ENCODE peak calls at places on chromosomes 7 and 10, in seven cellular contexts. R is A549, V is Panc1, A is ascending aorta, U is HCT116, O is mesenchymal stem cell, I is OCI-LY7. S is an unnamed sample. For H3K4me1 and H3K9me3, the result is how much of the 10 kb centered on the place peaks cover.

GRCh38 chr10:130847170-130847569 is 464.4 kb downstream of the TCERG1L start:
- DNase-seq in O (no peak), I (no peak), U (no peak), R (no peak), V (no peak), A (no peak), S (no peak)

GRCh38 chr10:132170561-132171361 is 16.0 kb upstream of the DPYSL4 start:
- DNase-seq in A (no peak), V (no peak), R (no peak), U (no peak), O (no peak), I (no peak), S (no peak)

GRCh38 chr7:101315336-101315735 is 6.3 kb downstream of the IFT22 start:
- DNase-seq in U (peak), I (peak), A (no peak), O (peak), R (peak), V (no peak), S (peak)

GRCh38 chr10:73650537-73651331 is 5.1 kb downstream of the SYNPO2L start:
- DNase-seq in O (peak), I (no peak), U (no peak), A (no peak), R (no peak), V (no peak), S (peak)

GRCh38 chr7:146656988-146657387 is 540.4 kb downstream of the CNTNAP2 start:
- DNase-seq in U (no peak), R (no peak), V (no peak), O (no peak), A (no peak), I (no peak), S (no peak)

GRCh38 chr10:77710759-77711682 is 73.4 kb upstream of the KCNMA1 start:
- DNase-seq in A (no peak), U (peak), I (peak), R (peak), O (peak), V (peak), S (peak)

GRCh38 chr7:34277016-34277800 is 371.9 kb downstream of the BMPER start:
- DNase-seq in U (no peak), O (peak), I (no peak), V (no peak), R (no peak), A (no peak), S (no peak)

GRCh38 chr10:121662945-121663917 is 65.0 kb upstream of the FGFR2 start:
- DNase-seq in R (peak), O (no peak), V (no peak), I (peak), U (peak), A (no peak), S (peak)

GRCh38 chr7:82166666-82167065 is 276.9 kb downstream of the CACNA2D1 start:
- DNase-seq in V (no peak), U (no peak), R (no peak), O (no peak), I (no peak), A (no peak), S (no peak)

GRCh38 chr10:21514808-21515580 is 10.5 kb downstream of the SKIDA1 start:
- DNase-seq in V (no peak), U (no peak), I (no peak), A (no peak), R (no peak), O (no peak), S (no peak)

GRCh38 chr7:2116903-2117680 is 115.7 kb downstream of the MAD1L1 start:
- DNase-seq in U (no peak), I (no peak), R (no peak), V (no peak), A (no peak), O (no peak), S (no peak)

GRCh38 chr10:49308881-49309280 is 9.9 kb downstream of the C10orf71 start:
- DNase-seq in I (no peak), O (no peak), U (no peak), R (no peak), A (no peak), V (no peak), S (no peak)

GRCh38 chr7:28806841-28807240 is 151.3 kb downstream of the TRIL start:
- DNase-seq in A (no peak), V (no peak), R (no peak), I (no peak), U (no peak), O (no peak), S (no peak)

GRCh38 chr10:58508316-58508715 is 4.4 kb upstream of the BICC1 start:
- DNase-seq in V (no peak), A (no peak), R (no peak), U (no peak), O (peak), I (no peak), S (peak)

GRCh38 chr7:92133133-92133736 is 1.0 kb downstream of the CYP51A1 start:
- DNase-seq in A (no peak), V (peak), R (no peak), U (no peak), I (no peak), O (peak), S (no peak)

GRCh38 chr10:43377393-43377883 is 6.0 kb downstream of the FXYD4 start:
- DNase-seq in O (no peak), I (no peak), A (no peak), V (no peak), U (peak), R (no peak), S (peak)

GRCh38 chr10:88113657-88114272 is 250.3 kb downstream of the PTEN start:
- DNase-seq in I (peak), R (no peak), V (no peak), O (no peak), U (no peak), A (no peak), S (no peak)

GRCh38 chr7:129311429-129311828 is 86.6 kb downstream of the AHCYL2 start:
- DNase-seq in V (no peak), R (no peak), O (no peak), I (no peak), U (no peak), A (no peak), S (no peak)

GRCh38 chr10:128045833-128046120 is 80.4 kb downstream of the MKI67 start:
- DNase-seq in U (no peak), O (no peak), I (no peak), A (no peak), R (no peak), V (no peak), S (no peak)

GRCh38 chr10:123800299-123800698 is 91.3 kb downstream of the CPXM2 start:
- DNase-seq in I (no peak), U (no peak), V (no peak), A (no peak), O (no peak), R (no peak), S (no peak)

GRCh38 chr7:151896486-151896885 is 19.6 kb upstream of the PRKAG2 start:
- DNase-seq in V (no peak), O (no peak), I (no peak), A (no peak), R (no peak), U (no peak), S (no peak)

GRCh38 chr7:138570715-138571114 is 110.7 kb downstream of the TRIM24 start:
- DNase-seq in A (no peak), I (no peak), R (no peak), U (no peak), O (no peak), V (no peak), S (no peak)

GRCh38 chr7:131381069-131381838 is 53.6 kb downstream of the MKLN1 start:
- DNase-seq in R (no peak), V (no peak), I (no peak), U (no peak), A (no peak), O (peak), S (peak)

GRCh38 chr10:119166111-119166500 is 592 bp upstream of the SFXN4 start:
- DNase-seq in O (no peak), V (no peak), A (no peak), R (no peak), I (no peak), U (no peak), S (no peak)

GRCh38 chr10:69644658-69645295 is 14.7 kb downstream of the FAM241B start:
- DNase-seq in U (peak), O (peak), A (no peak), V (no peak), R (peak), I (peak), S (peak)

GRCh38 chr10:121580276-121581116 is 17.7 kb downstream of the FGFR2 start:
- DNase-seq in O (peak), I (no peak), V (no peak), A (no peak), U (no peak), R (no peak), S (peak)

GRCh38 chr7:47833211-47833610 is 115.1 kb downstream of the PKD1L1 start:
- DNase-seq in I (peak), U (no peak), V (no peak), O (no peak), A (no peak), R (no peak), S (no peak)

GRCh38 chr7:18313970-18314369 is 181.6 kb upstream of the HDAC9 start:
- DNase-seq in U (no peak), V (no peak), A (no peak), O (no peak), R (no peak), I (no peak), S (peak)

GRCh38 chr10:80414126-80414898 is 6.0 kb downstream of the PRXL2A start:
- DNase-seq in V (no peak), U (no peak), O (peak), R (no peak), I (no peak), A (no peak), S (no peak)

GRCh38 chr10:23157691-23158369 is 34.3 kb upstream of the PTF1A start:
- DNase-seq in U (peak), V (no peak), O (peak), I (peak), A (no peak), R (peak), S (peak)

GRCh38 chr10:118832242-118832651 is 77.5 kb upstream of the CACUL1 start:
- DNase-seq in V (no peak), I (no peak), A (peak), R (no peak), U (no peak), O (no peak), S (no peak)

GRCh38 chr7:82141427-82141826 is 302.1 kb downstream of the CACNA2D1 start:
- DNase-seq in I (no peak), A (no peak), V (no peak), R (no peak), U (no peak), O (no peak), S (no peak)

GRCh38 chr10:46223626-46224413 is 63.0 kb upstream of the ANTXRL start:
- DNase-seq in I (no peak), R (no peak), V (no peak), A (no peak), O (no peak), U (no peak), S (no peak)

GRCh38 chr10:13695588-13695987 is 108.8 kb downstream of the PRPF18 start:
- DNase-seq in A (no peak), O (no peak), U (no peak), I (no peak), R (no peak), V (no peak), S (no peak)

GRCh38 chr10:50636576-50636975 is 12.8 kb upstream of the SGMS1 start:
- DNase-seq in V (no peak), O (no peak), I (no peak), R (no peak), U (no peak), A (no peak), S (no peak)

GRCh38 chr7:69769826-69770225 is 171.6 kb downstream of the AUTS2 start:
- DNase-seq in I (peak), U (no peak), A (no peak), V (no peak), O (no peak), R (no peak), S (no peak)
- H3K4me1 ChIP-seq in I (half or more), U (under half), A (under half), V (under half), O (under half), R (under half), S (under half)

GRCh38 chr10:61642073-61642637 is 20.6 kb upstream of the CABCOCO1 start:
- DNase-seq in I (no peak), A (no peak), U (no peak), V (no peak), O (no peak), R (no peak), S (no peak)

GRCh38 chr10:61639952-61640351 is 22.8 kb upstream of the CABCOCO1 start:
- DNase-seq in R (no peak), O (no peak), U (no peak), I (no peak), V (no peak), A (no peak), S (no peak)

GRCh38 chr10:61642692-61643091 is 20.0 kb upstream of the CABCOCO1 start:
- DNase-seq in O (no peak), A (no peak), V (no peak), U (no peak), I (no peak), R (no peak), S (no peak)

GRCh38 chr10:61640876-61641275 is 21.9 kb upstream of the CABCOCO1 start:
- DNase-seq in V (no peak), I (no peak), O (no peak), U (no peak), R (no peak), A (no peak), S (no peak)

GRCh38 chr10:61643316-61643751 is 19.4 kb upstream of the CABCOCO1 start:
- DNase-seq in R (no peak), A (no peak), U (no peak), V (no peak), I (no peak), O (no peak), S (peak)
- H3K27ac ChIP-seq in R (no peak), A (no peak), U (no peak), V (peak), I (no peak), O (peak), S (no peak)

DNA sequence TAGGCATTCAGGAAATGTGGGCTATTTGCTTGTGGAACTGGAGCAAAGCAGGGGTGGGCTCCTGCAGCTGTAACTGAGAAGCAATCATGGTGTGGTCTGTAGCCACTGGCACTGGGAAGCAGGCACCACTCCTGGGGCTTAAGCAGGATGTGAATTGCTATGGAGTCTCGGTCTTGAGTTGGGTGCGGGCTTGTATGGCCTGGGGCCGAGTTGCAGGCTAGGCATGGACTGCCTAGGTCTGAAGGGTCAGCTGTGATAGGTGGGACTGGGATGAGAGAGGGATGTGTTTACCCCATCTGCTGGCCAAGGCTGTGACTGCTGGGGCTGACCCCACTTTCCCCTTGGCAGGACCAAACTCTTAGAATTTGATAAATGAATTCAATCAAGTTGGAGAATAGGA is 43.0 kb downstream of the ADCY1 start:
- DNase-seq in A (no peak), R (no peak), I (no peak), O (no peak), V (no peak), U (no peak), S (no peak)
- H3K9me3 ChIP-seq in A (under half), R (under half), I (under half), O (half or more), V (under half), U (under half), S (under half)

DNA sequence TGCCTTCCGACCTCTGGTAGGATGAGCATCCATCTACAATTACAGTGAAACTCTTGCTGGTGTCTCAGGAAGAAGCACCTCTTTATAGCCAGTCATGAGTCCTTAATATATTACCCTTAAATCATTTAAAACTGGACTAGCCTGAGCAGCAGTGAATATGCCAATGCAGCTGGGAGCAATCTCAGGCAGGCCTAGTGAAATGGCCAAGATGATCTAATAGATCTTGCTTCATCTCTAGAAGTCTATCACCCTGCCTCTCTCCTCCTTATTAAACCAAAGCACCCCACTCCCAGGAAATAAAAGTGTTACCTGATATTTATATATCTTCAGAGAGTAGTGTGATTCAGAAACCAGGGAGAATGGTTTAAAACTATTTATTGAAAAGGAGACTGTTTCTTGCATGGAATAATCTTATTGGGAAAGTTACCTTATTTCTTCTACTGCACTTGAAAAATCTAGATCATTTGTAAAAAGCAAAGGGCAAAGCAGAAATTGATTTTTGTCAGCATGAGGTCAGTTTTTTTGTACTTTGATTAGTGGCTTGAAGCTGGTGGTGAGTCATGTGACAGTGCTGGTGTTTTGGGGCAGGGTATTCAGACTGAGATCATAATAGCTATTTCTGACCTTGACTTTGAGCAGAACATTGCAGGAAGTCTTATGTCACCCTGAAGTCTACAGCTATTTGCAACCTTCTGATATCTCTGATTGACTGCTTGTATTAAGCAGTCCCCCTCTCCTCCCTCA is 66.4 kb upstream of the SORCS3 start:
- DNase-seq in A (no peak), R (no peak), U (no peak), I (no peak), O (no peak), V (no peak), S (no peak)
- H3K4me1 ChIP-seq in A (under half), R (under half), U (under half), I (under half), O (under half), V (under half), S (under half)

DNA sequence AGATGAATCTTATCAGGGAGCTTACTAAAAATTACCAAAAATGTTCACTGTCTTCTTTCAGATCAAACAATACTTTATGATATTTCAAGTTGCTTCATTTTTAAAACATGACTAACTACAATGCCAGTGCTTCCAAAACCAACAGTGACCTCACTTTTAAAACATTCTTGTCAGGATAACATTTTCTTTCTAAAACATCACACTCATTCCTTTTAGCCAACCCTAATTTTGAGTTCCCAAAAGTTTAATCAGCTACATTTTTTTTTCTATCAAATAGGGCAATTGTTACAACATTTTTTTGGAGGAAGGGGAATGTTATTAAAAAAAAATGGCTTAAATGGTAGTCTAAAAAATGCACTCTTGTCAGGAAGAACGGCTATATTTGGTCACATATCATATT is 37.3 kb downstream of the RTKN2 start:
- DNase-seq in R (peak), A (no peak), V (peak), O (peak), U (no peak), I (no peak), S (no peak)
- H3K27ac ChIP-seq in R (peak), A (peak), V (peak), O (peak), U (no peak), I (no peak), S (no peak)

S was measured in trophoblast cell.